ENCODE peak calls at places on chromosomes 13 and 19, in four cellular contexts. E, K, H and Q are unnamed samples.

GRCh38 chr13:77509221-77509620 is 26.3 kb upstream of the SCEL start:
- DNase-seq in E (no peak), K (no peak), H (no peak), Q (no peak)

GRCh38 chr13:28558126-28558525 is 63.2 kb upstream of the FLT1 start:
- DNase-seq in E (no peak), K (no peak), H (no peak), Q (no peak)

GRCh38 chr13:51760592-51760991 is 43.4 kb downstream of the DHRS12 start:
- DNase-seq in E (peak), K (no peak), H (no peak), Q (no peak)

GRCh38 chr19:44344255-44344654 is 12.2 kb downstream of the ZNF112 start:
- DNase-seq in E (no peak), K (no peak), H (no peak), Q (no peak)

GRCh38 chr13:97130201-97130600 is 91.9 kb upstream of the MBNL2 start:
- DNase-seq in E (no peak), K (no peak), H (no peak), Q (no peak)

GRCh38 chr13:48994731-48995130 is 19.0 kb downstream of the FNDC3A start:
- DNase-seq in E (no peak), K (no peak), H (no peak), Q (no peak)

GRCh38 chr19:23310729-23311211 is 60.6 kb upstream of the ZNF724 start:
- DNase-seq in E (no peak), K (no peak), H (no peak), Q (no peak)

GRCh38 chr19:38952395-38953165 is 21.8 kb downstream of the MRPS12 start:
- DNase-seq in E (no peak), K (peak), H (peak), Q (no peak)

GRCh38 chr19:21940684-21941083 is 70.1 kb downstream of the ZNF208 start:
- DNase-seq in E (no peak), K (no peak), H (no peak), Q (no peak)

GRCh38 chr19:44435441-44435840 is 12.8 kb downstream of the ZNF229 start:
- DNase-seq in E (no peak), K (no peak), H (no peak), Q (no peak)

GRCh38 chr13:20391597-20392452 is 133.8 kb downstream of the CRYL1 start:
- DNase-seq in E (no peak), K (no peak), H (no peak), Q (no peak)

GRCh38 chr19:48348737-48349136 is 15.0 kb downstream of the TMEM143 start:
- DNase-seq in E (no peak), K (no peak), H (no peak), Q (no peak)

GRCh38 chr13:89097994-89098393 is 1426.8 kb downstream of the SLITRK5 start:
- DNase-seq in E (no peak), K (no peak), H (no peak), Q (no peak)

GRCh38 chr19:3415695-3416094 is 49.3 kb downstream of the NFIC start:
- DNase-seq in E (no peak), K (no peak), H (no peak), Q (no peak)

GRCh38 chr19:33392341-33393285 is 19.1 kb downstream of the CEBPG start:
- DNase-seq in E (peak), K (no peak), H (no peak), Q (no peak)

GRCh38 chr13:113639661-113640262 is 18.2 kb downstream of the ATP4B start:
- DNase-seq in E (peak), K (no peak), H (no peak), Q (no peak)

GRCh38 chr19:28457620-28458019 is 755.3 kb downstream of the UQCRFS1 start:
- DNase-seq in E (no peak), K (no peak), H (no peak), Q (no peak)

GRCh38 chr13:64810701-64811258 is 2419.4 kb downstream of the PCDH9 start:
- DNase-seq in E (no peak), K (no peak), H (no peak), Q (no peak)

GRCh38 chr19:11137542-11138384 is 17.8 kb downstream of the SPC24 start:
- DNase-seq in E (peak), K (peak), H (peak), Q (peak)

GRCh38 chr19:2732883-2733282 is 6.9 kb downstream of the SLC39A3 start:
- DNase-seq in E (no peak), K (no peak), H (no peak), Q (no peak)

GRCh38 chr19:13097331-13098258 is 5.1 kb downstream of the LYL1 start:
- DNase-seq in E (peak), K (no peak), H (peak), Q (no peak)

GRCh38 chr19:8654591-8655339 is 24.3 kb downstream of the NFILZ start:
- DNase-seq in E (peak), K (peak), H (peak), Q (peak)

GRCh38 chr13:105598551-105598950 is 936.9 kb downstream of the EFNB2 start:
- DNase-seq in E (no peak), K (no peak), H (no peak), Q (no peak)

GRCh38 chr19:49224856-49225255 is 67.3 kb downstream of the TRPM4 start:
- DNase-seq in E (peak), K (peak), H (peak), Q (peak)

GRCh38 chr19:4647676-4648644 is 8.6 kb downstream of the TNFAIP8L1 start:
- DNase-seq in E (no peak), K (no peak), H (peak), Q (no peak)